ENCODE peak calls at places on chromosome 1, in six cellular contexts. S is neuronal stem cell, M is IMR-90, W is trophoblast cell, T is H1, H is mesenchymal stem cell. O is an unnamed sample.

GRCh38 chr1:194069831-194070218 is 883.4 kb upstream of the B3GALT2 start:
- DNase-seq in S (no peak), M (no peak), W (no peak), T (no peak), H (no peak), O (no peak)

GRCh38 chr1:160291248-160292220 is 6.6 kb upstream of the PEX19 start:
- DNase-seq in S (peak; percentile 42), M (peak; percentile 70), W (peak; percentile 78), T (no peak), H (peak; percentile 74), O (peak; percentile 76)

GRCh38 chr1:243312962-243313634 is 57.3 kb downstream of the SDCCAG8 start:
- DNase-seq in S (no peak), M (no peak), W (no peak), T (no peak), H (no peak), O (no peak)

GRCh38 chr1:222064388-222065201 is 322.7 kb upstream of the DUSP10 start:
- DNase-seq in S (no peak), M (peak; percentile 87), W (no peak), T (no peak), H (peak; percentile 87), O (no peak)

GRCh38 chr1:115166531-115167091 is 77.3 kb upstream of the TSPAN2 start:
- DNase-seq in S (no peak), M (peak; percentile 70), W (peak; percentile 34), T (no peak), H (peak; percentile 55), O (peak; percentile 32)

GRCh38 chr1:50105430-50105829 is 3.3 kb upstream of the ELAVL4 start:
- DNase-seq in S (no peak), M (no peak), W (no peak), T (no peak), H (no peak), O (peak; percentile 45)

GRCh38 chr1:204128964-204129896 is 22.6 kb downstream of the ETNK2 start:
- DNase-seq in S (peak; percentile 54), M (peak; percentile 61), W (peak; percentile 79), T (peak; percentile 56), H (peak; percentile 77), O (peak; percentile 82)

GRCh38 chr1:186722711-186723309 is 42.6 kb upstream of the PTGS2 start:
- DNase-seq in S (peak; percentile 6), M (peak; percentile 52), W (peak; percentile 73), T (no peak), H (peak; percentile 52), O (peak; percentile 62)

GRCh38 chr1:155145491-155145890 is 5.2 kb upstream of the DPM3 start:
- DNase-seq in S (no peak), M (no peak), W (no peak), T (no peak), H (no peak), O (no peak)

GRCh38 chr1:200279810-200280411 is 129.9 kb downstream of the ZNF281 start:
- DNase-seq in S (no peak), M (peak; percentile 60), W (peak; percentile 87), T (peak; percentile 36), H (peak; percentile 51), O (peak; percentile 84)

GRCh38 chr1:206506803-206507394 is 432 bp upstream of the RASSF5 start:
- DNase-seq in S (no peak), M (no peak), W (peak; percentile 30), T (no peak), H (no peak), O (no peak)

GRCh38 chr1:177659259-177659658 is 310.6 kb downstream of the SEC16B start:
- DNase-seq in S (no peak), M (no peak), W (no peak), T (no peak), H (no peak), O (no peak)

GRCh38 chr1:182764029-182764768 is 25.4 kb upstream of the NPL start:
- DNase-seq in S (no peak), M (no peak), W (no peak), T (no peak), H (no peak), O (no peak)

GRCh38 chr1:47587891-47588582 is 150.2 kb downstream of the FOXD2 start:
- DNase-seq in S (no peak), M (no peak), W (no peak), T (no peak), H (peak; percentile 36), O (peak; percentile 42)

GRCh38 chr1:193634470-193634869 is 448.1 kb upstream of the B3GALT2 start:
- DNase-seq in S (no peak), M (no peak), W (no peak), T (no peak), H (no peak), O (no peak)

GRCh38 chr1:178684542-178685000 is 40.5 kb upstream of the RALGPS2 start:
- DNase-seq in S (no peak), M (peak; percentile 96), W (peak; percentile 90), T (no peak), H (peak; percentile 82), O (no peak)

GRCh38 chr1:11044086-11044848 is 2.8 kb downstream of the MASP2 start:
- DNase-seq in S (no peak), M (no peak), W (no peak), T (no peak), H (no peak), O (no peak)

GRCh38 chr1:167469280-167469965 is 48.9 kb downstream of the CD247 start:
- DNase-seq in S (no peak), M (no peak), W (no peak), T (no peak), H (no peak), O (no peak)

GRCh38 chr1:155177192-155177917 is 3.7 kb downstream of the TRIM46 start:
- DNase-seq in S (no peak), M (no peak), W (peak; percentile 80), T (no peak), H (no peak), O (no peak)

GRCh38 chr1:78088015-78088414 is 42.2 kb downstream of the GIPC2 start:
- DNase-seq in S (no peak), M (no peak), W (no peak), T (no peak), H (no peak), O (no peak)

GRCh38 chr1:93000751-93001175 is 39.5 kb upstream of the DIPK1A start:
- DNase-seq in S (no peak), M (no peak), W (peak; percentile 92), T (no peak), H (no peak), O (peak; percentile 81)

GRCh38 chr1:175978926-175979325 is 228.2 kb downstream of the COP1 start:
- DNase-seq in S (no peak), M (peak; percentile 4), W (no peak), T (no peak), H (no peak), O (no peak)

GRCh38 chr1:184930232-184930631 is 44.1 kb downstream of the NIBAN1 start:
- DNase-seq in S (no peak), M (no peak), W (no peak), T (no peak), H (no peak), O (no peak)

GRCh38 chr1:220370041-220370700 is 97.9 kb upstream of the RAB3GAP2 start:
- DNase-seq in S (no peak), M (peak; percentile 70), W (peak; percentile 59), T (no peak), H (peak; percentile 44), O (peak; percentile 75)

GRCh38 chr1:152926091-152926490 is 17.7 kb downstream of the IVL start:
- DNase-seq in S (no peak), M (peak; percentile 5), W (peak; percentile 75), T (no peak), H (no peak), O (peak; percentile 64)

DNA sequence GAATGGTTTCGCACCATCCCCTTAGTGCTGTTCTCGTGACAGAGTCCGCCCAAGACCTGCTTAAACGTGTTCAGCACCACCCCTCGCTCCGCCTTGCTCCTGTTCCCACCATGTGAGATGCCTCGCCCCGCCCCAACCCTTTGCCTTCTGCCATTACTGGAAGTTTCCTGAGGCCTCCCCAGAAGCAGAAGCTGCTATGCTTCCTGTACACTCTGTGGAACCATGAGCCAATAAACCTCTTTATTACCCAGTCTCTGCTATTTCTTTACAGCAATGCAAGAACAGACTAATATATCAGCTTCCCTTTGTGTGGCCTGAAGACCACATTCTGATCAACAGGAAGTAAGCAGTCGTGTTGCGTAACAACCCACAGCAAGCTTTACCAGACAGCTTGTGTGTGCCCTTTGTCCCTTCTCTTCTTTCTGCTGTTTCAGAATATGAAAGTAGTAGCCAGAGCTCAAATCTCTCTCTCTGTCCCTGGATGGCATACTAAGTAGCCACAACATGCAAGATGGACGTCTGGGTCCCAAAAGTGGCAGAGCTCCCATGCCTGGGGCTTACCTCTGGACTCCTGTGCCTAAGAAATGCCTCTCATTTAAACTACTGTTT is 14.1 kb downstream of the HENMT1 start:
- DNase-seq in S (no peak), M (peak; percentile 77), W (peak; percentile 47), T (no peak), H (peak; percentile 91), O (peak; percentile 28)
- H3K4me3 ChIP-seq in S (no peak overlapping the region), M (no peak overlapping the region), W (no peak overlapping the region), T (no peak overlapping the region), H (no peak overlapping the region), O (no peak overlapping the region)

DNA sequence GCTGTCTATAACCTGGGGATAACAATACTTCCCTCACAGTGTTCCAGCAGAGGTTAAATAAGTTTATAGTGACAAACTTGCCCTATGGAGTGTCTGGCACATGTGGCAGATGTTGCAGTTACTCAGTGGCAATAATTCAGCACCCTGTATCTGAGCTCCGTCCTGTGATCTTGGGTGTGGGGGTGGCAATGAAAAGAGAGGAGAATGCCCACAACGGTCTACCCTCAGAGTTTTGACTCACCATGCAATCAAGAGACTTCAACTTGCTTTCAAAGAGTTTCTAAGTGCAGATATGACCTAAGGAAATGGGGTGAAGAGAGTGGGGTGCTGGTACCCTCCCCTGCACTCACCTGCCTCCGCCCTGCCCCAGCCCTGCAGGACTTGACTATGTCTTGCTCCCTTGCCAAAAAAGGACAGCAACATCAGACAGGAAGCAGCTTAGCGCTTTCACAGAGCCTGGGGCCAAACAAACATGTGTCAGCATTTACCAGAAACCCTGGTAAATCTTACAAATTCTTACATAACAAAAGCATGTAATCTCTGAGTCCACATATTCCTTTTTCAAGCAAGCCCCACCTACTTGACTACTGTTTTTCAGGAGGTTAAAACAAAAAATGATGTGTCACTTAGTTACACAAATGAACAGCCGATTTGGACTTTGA is 185.1 kb upstream of the CAMK1G start:
- DNase-seq in S (no peak), M (peak; percentile 88), W (peak; percentile 89), T (no peak), H (peak; percentile 66), O (peak; percentile 94)
- H3K18ac ChIP-seq in S (no peak overlapping the region), M (no peak overlapping the region), W (peak overlapping the region; percentile 60), T (no peak overlapping the region), H (peak overlapping the region; percentile 13), O (peak overlapping the region; percentile 77)

DNA sequence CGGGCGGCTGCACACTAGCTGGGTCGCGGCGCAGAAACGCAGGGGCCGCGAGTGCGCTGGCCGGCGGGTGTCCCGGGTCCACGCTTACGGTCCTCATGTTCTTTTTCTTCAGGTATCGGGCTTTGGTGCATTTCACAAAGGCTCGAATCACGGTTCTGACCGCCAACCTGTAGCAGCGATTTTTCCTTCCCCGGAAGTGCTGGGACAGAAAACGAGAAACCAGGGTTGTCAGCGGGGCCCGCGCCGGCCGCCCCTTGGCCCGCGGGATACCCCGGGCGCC is 332 bp downstream of the MRPL20 start:
- DNase-seq in S (no peak), M (no peak), W (no peak), T (no peak), H (no peak), O (no peak)
- H3K4me3 ChIP-seq in S (peak overlapping the region; percentile 93), M (peak overlapping the region; percentile 90), W (peak overlapping the region; percentile 91), T (peak overlapping the region; percentile 91), H (peak overlapping the region; percentile 95), O (peak overlapping the region; percentile 89)

DNA sequence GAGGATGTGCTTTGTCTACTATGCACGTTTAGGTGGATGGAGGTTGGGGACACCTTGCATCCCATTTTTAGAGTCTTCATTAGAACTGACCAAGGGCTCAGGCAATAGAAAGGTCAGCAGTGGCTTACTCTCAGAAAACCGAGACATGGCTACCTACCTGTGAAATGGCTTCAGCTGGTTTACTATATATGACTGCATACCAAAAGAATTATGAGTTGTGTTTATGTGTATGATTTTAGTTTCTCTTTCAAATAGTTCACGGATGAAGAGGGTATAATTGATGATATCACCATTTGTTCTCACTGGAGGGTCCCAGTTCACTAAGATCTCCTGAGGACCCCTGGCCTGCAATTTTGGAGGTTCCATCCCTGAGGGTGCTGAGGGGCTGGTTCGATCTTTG is 106.8 kb downstream of the KCTD3 start:
- DNase-seq in S (no peak), M (no peak), W (no peak), T (no peak), H (no peak), O (no peak)
- H3K18ac ChIP-seq in S (no peak overlapping the region), M (no peak overlapping the region), W (no peak overlapping the region), T (no peak overlapping the region), H (no peak overlapping the region), O (no peak overlapping the region)